ENCODE peak calls at places on chromosomes 4 and X, in four cellular contexts. Y is psoas muscle, W is fibroblast of lung, D is A549. E is an unnamed sample.

GRCh38 chr4:113452868-113453620 is 308.5 kb downstream of the CAMK2D start:
- DNase-seq in D (no peak), W (peak; percentile 92), Y (no peak), E (no peak)

GRCh38 chr4:10336471-10336870 is 120.8 kb downstream of the ZNF518B start:
- DNase-seq in D (no peak), Y (no peak), W (no peak), E (peak; percentile 89)

GRCh38 chrX:367866-368265 is 18.8 kb downstream of the PPP2R3B start:
- DNase-seq in D (no peak), W (no peak), Y (peak; percentile 61), E (no peak)

GRCh38 chr4:119212251-119212963 is at the start of gene USP53:
- DNase-seq in Y (peak; percentile 98), D (peak; percentile 87), W (peak; percentile 96), E (peak; percentile 99)

GRCh38 chr4:83716874-83717273 is 181.0 kb downstream of the GPAT3 start:
- DNase-seq in Y (no peak), D (no peak), W (no peak), E (no peak)

GRCh38 chr4:106583567-106583966 is 215.0 kb upstream of the GIMD1 start:
- DNase-seq in W (peak; percentile 98), D (peak; percentile 31), Y (no peak), E (peak; percentile 97)

GRCh38 chrX:68895339-68896250 is 66.8 kb downstream of the EFNB1 start:
- DNase-seq in W (peak; percentile 74), Y (peak; percentile 69), D (no peak), E (peak; percentile 65)

GRCh38 chr4:112801341-112801740 is 164.4 kb downstream of the LARP7 start:
- DNase-seq in D (no peak), W (no peak), Y (no peak), E (no peak)

GRCh38 chr4:150136036-150136435 is 57.8 kb downstream of the DCLK2 start:
- DNase-seq in W (peak; percentile 76), Y (no peak), D (no peak), E (no peak)

GRCh38 chr4:97627785-97628184 is 515.5 kb downstream of the STPG2 start:
- DNase-seq in Y (no peak), W (no peak), D (no peak), E (no peak)

GRCh38 chrX:41082783-41083182 is 2.5 kb upstream of the USP9X start:
- DNase-seq in W (no peak), D (no peak), Y (no peak), E (no peak)

GRCh38 chrX:11666180-11666579 is 460 bp upstream of the ARHGAP6 start:
- DNase-seq in Y (peak; percentile 54), D (no peak), W (no peak), E (no peak)

GRCh38 chr4:61204353-61204752 is 4.2 kb downstream of the ADGRL3 start:
- DNase-seq in D (no peak), Y (no peak), W (peak; percentile 80), E (peak; percentile 73)

GRCh38 chrX:39201305-39201990 is 400.2 kb downstream of the MID1IP1 start:
- DNase-seq in Y (no peak), D (no peak), W (peak; percentile 87), E (peak; percentile 53)

GRCh38 chr4:10275696-10276095 is 159.1 kb upstream of the WDR1 start:
- DNase-seq in D (no peak), W (no peak), Y (no peak), E (no peak)

GRCh38 chrX:18573556-18573955 is 98.4 kb downstream of the RS1 start:
- DNase-seq in W (no peak), Y (no peak), D (no peak), E (no peak)

GRCh38 chr4:67746797-67747495 is 7.2 kb downstream of the GNRHR start:
- DNase-seq in Y (no peak), W (peak; percentile 60), D (no peak), E (peak; percentile 43)

GRCh38 chrX:74779175-74779574 is 146.1 kb downstream of the NEXMIF start:
- DNase-seq in W (no peak), Y (no peak), D (no peak), E (peak; percentile 0)

GRCh38 chrX:29728639-29729038 is 486.7 kb upstream of the MAGEB2 start:
- DNase-seq in W (no peak), D (no peak), Y (no peak), E (peak; percentile 45)

GRCh38 chr4:105714071-105714521 is 5.5 kb downstream of the GSTCD start:
- DNase-seq in D (no peak), Y (no peak), W (peak; percentile 41), E (peak; percentile 32)

GRCh38 chr4:48375651-48376291 is 34.4 kb downstream of the SLAIN2 start:
- DNase-seq in D (no peak), Y (no peak), W (peak; percentile 79), E (peak; percentile 83)

GRCh38 chr4:154119317-154119716 is 330.4 kb upstream of the SFRP2 start:
- DNase-seq in W (no peak), D (no peak), Y (no peak), E (no peak)

GRCh38 chrX:96311366-96311765 is 373.3 kb upstream of the DIAPH2 start:
- DNase-seq in Y (no peak), W (no peak), D (no peak), E (no peak)

GRCh38 chr4:122152699-122153328 is 683 bp downstream of the BLTP1 start:
- DNase-seq in W (peak; percentile 36), Y (peak; percentile 60), D (peak; percentile 13), E (peak; percentile 32)

GRCh38 chr4:97330915-97331314 is 812.4 kb downstream of the STPG2 start:
- DNase-seq in W (no peak), D (no peak), Y (no peak), E (no peak)

GRCh38 chr4:72701987-72702819 is 133.2 kb upstream of the ADAMTS3 start:
- DNase-seq in W (peak; percentile 58), Y (no peak), D (peak; percentile 3), E (peak; percentile 40)

GRCh38 chr4:139410312-139410711 is 43.6 kb upstream of the RAB33B start:
- DNase-seq in D (no peak), Y (no peak), W (no peak), E (no peak)

GRCh38 chr4:166091914-166092510 is 219.0 kb downstream of the TLL1 start:
- DNase-seq in D (peak; percentile 1), Y (no peak), W (peak; percentile 23), E (peak; percentile 17)

GRCh38 chrX:39487166-39488006 is 610.4 kb downstream of the BCOR start:
- DNase-seq in D (no peak), W (no peak), Y (no peak), E (no peak)

GRCh38 chrX:82219129-82219528 is 1017.2 kb downstream of the SH3BGRL start:
- DNase-seq in D (no peak), Y (no peak), W (no peak), E (no peak)

GRCh38 chrX:82218361-82218760 is 1016.5 kb downstream of the SH3BGRL start:
- DNase-seq in Y (no peak), W (peak; percentile 0), D (no peak), E (peak; percentile 17)
- H3K9me3 ChIP-seq in Y (no peaks in the 10 kb centered on the region), W (no peaks in the 10 kb centered on the region), D (no peaks in the 10 kb centered on the region), E (no peaks in the 10 kb centered on the region)

GRCh38 chrX:130718137-130718536 is 184.9 kb downstream of the ENOX2 start:
- DNase-seq in Y (no peak), D (no peak), W (no peak), E (no peak)

GRCh38 chrX:130715299-130715698 is 187.7 kb downstream of the ENOX2 start:
- DNase-seq in W (peak; percentile 85), D (no peak), Y (no peak), E (peak; percentile 75)

GRCh38 chrX:130714135-130714534 is 188.9 kb downstream of the ENOX2 start:
- DNase-seq in Y (no peak), W (no peak), D (no peak), E (no peak)

GRCh38 chrX:130716822-130717405 is 186.1 kb downstream of the ENOX2 start:
- DNase-seq in D (no peak), Y (no peak), W (peak; percentile 42), E (no peak)

GRCh38 chrX:130714665-130715064 is 188.3 kb downstream of the ENOX2 start:
- DNase-seq in W (no peak), D (no peak), Y (no peak), E (no peak)
- H3K9me3 ChIP-seq in W (no peaks in the 10 kb centered on the region), D (no peaks in the 10 kb centered on the region), Y (no peaks in the 10 kb centered on the region), E (no peaks in the 10 kb centered on the region)

GRCh38 chrX:144730486-144730885 is 516.8 kb upstream of the SPANXN1 start:
- DNase-seq in W (peak; percentile 16), Y (no peak), D (no peak), E (peak; percentile 81)

GRCh38 chrX:144738246-144738645 is 509.1 kb upstream of the SPANXN1 start:
- DNase-seq in W (no peak), Y (no peak), D (no peak), E (no peak)

GRCh38 chrX:144732588-144732987 is 514.7 kb upstream of the SPANXN1 start:
- DNase-seq in W (no peak), D (no peak), Y (no peak), E (peak; percentile 87)
- H3K9me3 ChIP-seq in W (no peaks in the 10 kb centered on the region), D (no peaks in the 10 kb centered on the region), Y (no peaks in the 10 kb centered on the region), E (peaks cover 7% of the 10 kb centered on the region)

GRCh38 chrX:67342138-67342537 is 201.7 kb upstream of the AR start:
- DNase-seq in W (no peak), Y (no peak), D (no peak), E (no peak)
- H3K9me3 ChIP-seq in W (no peaks in the 10 kb centered on the region), Y (no peaks in the 10 kb centered on the region), D (no peaks in the 10 kb centered on the region), E (peaks cover 7% of the 10 kb centered on the region)

E was measured in mammary epithelial cell.